ENCODE peak calls at places on chromosomes 12 and 14, in eight cellular contexts. O is testis, Q is uterus, D is adrenal gland, R is body of pancreas, C is transverse colon, A is prostate gland, Z is spleen. J is an unnamed sample.

GRCh38 chr12:14267724-14268123 is 97.8 kb upstream of the ATF7IP start:
- DNase-seq in A (no peak), Z (no peak), C (no peak), R (no peak), O (no peak), D (no peak), Q (no peak), J (no peak)

GRCh38 chr14:75450381-75451276 is 22.8 kb downstream of the JDP2 start:
- DNase-seq in Z (no peak), Q (peak; percentile 64), D (no peak), A (peak; percentile 84), R (peak; percentile 94), C (peak; percentile 78), O (no peak), J (peak; percentile 52)

GRCh38 chr14:101960225-101960624 is 4.1 kb upstream of the DYNC1H1 start:
- DNase-seq in O (no peak), R (no peak), A (no peak), Q (no peak), Z (peak; percentile 69), C (no peak), D (no peak), J (no peak)

GRCh38 chr14:106841701-106842100 is 1315.3 kb downstream of the TMEM121 start:
- DNase-seq in C (no peak), Z (no peak), D (peak; percentile 37), Q (no peak), O (no peak), R (no peak), A (no peak), J (no peak)

GRCh38 chr14:33709286-33709685 is 241.6 kb downstream of the EGLN3 start:
- DNase-seq in C (no peak), Q (no peak), R (no peak), A (no peak), D (no peak), Z (no peak), O (no peak), J (no peak)

GRCh38 chr12:64181504-64182291 is 40.4 kb downstream of the KICS2 start:
- DNase-seq in A (peak; percentile 67), R (peak; percentile 57), Z (no peak), Q (peak; percentile 45), D (peak; percentile 59), C (peak; percentile 51), O (peak; percentile 79), J (peak; percentile 45)

GRCh38 chr12:101414533-101415119 is 7.1 kb upstream of the ARL1 start:
- DNase-seq in O (peak; percentile 54), Z (no peak), Q (no peak), D (peak; percentile 43), R (peak; percentile 31), C (peak; percentile 19), A (peak; percentile 46), J (no peak)

GRCh38 chr14:50773632-50774541 is 57.1 kb downstream of the NIN start:
- DNase-seq in R (peak; percentile 73), C (peak; percentile 34), O (peak; percentile 62), Q (no peak), D (peak; percentile 26), A (peak; percentile 68), Z (no peak), J (no peak)

GRCh38 chr12:116955382-116956021 is 44.8 kb downstream of the FBXW8 start:
- DNase-seq in C (peak; percentile 34), A (peak; percentile 81), R (peak; percentile 63), Z (no peak), Q (no peak), O (no peak), D (no peak), J (no peak)

GRCh38 chr14:23573384-23573783 is 5.2 kb downstream of the JPH4 start:
- DNase-seq in D (no peak), Q (no peak), O (no peak), Z (peak; percentile 51), C (no peak), A (no peak), R (no peak), J (no peak)

GRCh38 chr12:128810182-128811127 is 13.3 kb downstream of the SLC15A4 start:
- DNase-seq in C (peak; percentile 65), Z (no peak), O (peak; percentile 73), A (no peak), D (no peak), Q (no peak), R (no peak), J (peak; percentile 65)

GRCh38 chr14:66758031-66758613 is 250.2 kb downstream of the GPHN start:
- DNase-seq in A (no peak), R (no peak), Z (no peak), C (no peak), Q (no peak), O (no peak), D (no peak), J (no peak)

GRCh38 chr14:63840981-63841380 is 11.8 kb upstream of the SYNE2 start:
- DNase-seq in A (no peak), D (no peak), R (no peak), Z (peak; percentile 77), Q (no peak), C (peak; percentile 45), O (peak; percentile 43), J (peak; percentile 42)

GRCh38 chr12:87848248-87848868 is 180.8 kb downstream of the C12orf50 start:
- DNase-seq in O (peak; percentile 24), R (no peak), C (no peak), D (peak; percentile 20), Z (no peak), A (peak; percentile 7), Q (no peak), J (no peak)

GRCh38 chr12:66044731-66045130 is 85.8 kb downstream of the LLPH start:
- DNase-seq in Z (no peak), Q (no peak), A (no peak), R (no peak), D (no peak), C (no peak), O (no peak), J (no peak)

GRCh38 chr12:28550757-28551381 is 360.6 kb downstream of the CCDC91 start:
- DNase-seq in Q (no peak), R (no peak), Z (no peak), A (no peak), O (no peak), C (no peak), D (no peak), J (no peak)

GRCh38 chr12:63917864-63918742 is 73.6 kb downstream of the SRGAP1 start:
- DNase-seq in D (peak; percentile 30), C (no peak), Z (no peak), A (no peak), O (no peak), R (no peak), Q (no peak), J (no peak)

GRCh38 chr12:14257303-14257733 is 108.2 kb upstream of the ATF7IP start:
- DNase-seq in O (no peak), C (no peak), Z (no peak), Q (no peak), A (no peak), D (no peak), R (no peak), J (peak; percentile 90)

GRCh38 chr12:132408626-132409494 is 79.5 kb upstream of the GALNT9 start:
- DNase-seq in Z (no peak), D (no peak), A (no peak), Q (no peak), O (no peak), R (no peak), C (no peak), J (no peak)

GRCh38 chr14:71725802-71726638 is 206.2 kb upstream of the RGS6 start:
- DNase-seq in A (no peak), Q (no peak), R (no peak), C (no peak), Z (no peak), D (no peak), O (no peak), J (no peak)

GRCh38 chr14:26597136-26598080 is at the start of gene NOVA1:
- DNase-seq in O (peak; percentile 54), Z (peak; percentile 67), A (no peak), D (peak; percentile 30), Q (peak; percentile 37), R (peak; percentile 15), C (peak; percentile 13), J (peak; percentile 18)

GRCh38 chr12:1606021-1606622 is 11.7 kb upstream of the FBXL14 start:
- DNase-seq in R (peak; percentile 90), C (peak; percentile 92), Q (peak; percentile 87), A (peak; percentile 95), O (peak; percentile 86), D (peak; percentile 90), Z (peak; percentile 89), J (peak; percentile 88)
- H3K4me3 ChIP-seq in R (no peak overlapping the region), C (no peak overlapping the region), Q (peak overlapping the region; percentile 36), A (peak overlapping the region; percentile 17), O (peak overlapping the region; percentile 45), D (no peak overlapping the region), Z (peak overlapping the region; percentile 32), J (peak overlapping the region; percentile 57)

DNA sequence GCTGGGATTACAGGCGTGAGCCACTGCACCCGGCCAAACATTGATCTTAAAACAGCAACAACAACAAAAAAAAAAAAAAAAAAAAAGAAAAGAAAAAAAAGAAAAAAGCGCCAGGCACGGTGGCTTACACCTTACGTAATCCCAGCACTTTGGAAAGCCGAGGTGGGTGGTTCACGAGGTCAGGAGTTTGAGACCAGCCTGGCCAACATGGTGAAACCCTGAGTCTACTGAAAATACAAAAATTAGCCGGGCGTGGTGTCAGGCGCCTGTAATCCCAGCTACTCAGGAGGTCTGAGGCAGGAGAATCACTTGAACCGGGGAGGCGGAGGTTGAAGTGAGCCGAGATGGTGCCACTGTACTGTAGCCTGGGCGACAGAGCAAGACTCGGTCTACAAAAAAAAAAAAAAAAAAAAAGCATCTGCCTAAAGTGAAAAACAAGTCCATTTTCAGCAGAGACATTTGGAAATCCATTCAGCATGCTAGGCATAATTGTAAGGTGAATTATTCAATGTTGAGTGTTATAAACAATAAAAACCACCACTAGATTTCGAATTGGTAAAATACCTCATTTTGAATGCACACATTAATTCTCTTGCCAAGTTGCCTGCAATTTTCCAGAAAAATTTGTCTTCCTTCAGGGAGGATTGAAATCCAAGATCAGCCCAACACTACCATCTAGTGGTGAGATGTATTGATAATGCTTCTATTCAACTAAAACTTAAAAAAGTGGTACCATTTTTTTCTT is 8.0 kb upstream of the CERS5 start:
- DNase-seq in R (no peak), D (peak; percentile 48), A (peak; percentile 33), Q (no peak), C (no peak), Z (no peak), O (no peak), J (no peak)
- TF ChIP-seq POLR2A in R (no peak), D (no peak), A (no peak), Q (no peak), C (no peak), Z (no peak), O (no peak), J (no peak)

GRCh38 chr14:99645545-99646505 is 896 bp downstream of the HHIPL1 start:
- DNase-seq in D (no peak), R (no peak), Q (no peak), C (no peak), Z (no peak), O (no peak), A (no peak), J (no peak)
- H3K4me3 ChIP-seq in D (no peak overlapping the region), R (no peak overlapping the region), Q (peak overlapping the region; percentile 49), C (no peak overlapping the region), Z (peak overlapping the region; percentile 30), O (peak overlapping the region; percentile 53), A (peak overlapping the region; percentile 20), J (peak overlapping the region; percentile 68)

DNA sequence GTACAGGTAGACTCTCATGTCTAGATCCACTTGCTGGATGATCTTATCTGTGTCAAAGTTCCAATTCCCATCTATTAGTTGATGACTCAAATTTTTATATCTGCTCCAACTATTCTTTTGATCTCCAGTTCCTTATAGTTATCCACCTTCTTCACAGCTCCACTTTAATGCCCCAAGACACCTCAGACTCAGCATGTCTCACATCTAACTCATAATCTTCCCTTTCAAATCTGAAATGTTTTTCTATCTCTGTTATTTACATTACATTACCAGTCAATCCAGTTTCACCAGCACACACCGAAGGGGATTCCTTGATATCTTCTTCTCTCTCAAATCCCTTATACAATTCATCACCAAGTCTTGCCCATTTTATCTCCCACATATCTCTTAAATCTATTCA is 3.7 kb upstream of the METAP2 start:
- DNase-seq in O (no peak), D (no peak), A (peak; percentile 10), R (no peak), Z (no peak), C (no peak), Q (no peak), J (no peak)
- TF ChIP-seq POLR2A in O (no peak), D (no peak), A (no peak), R (no peak), Z (no peak), C (no peak), Q (no peak), J (no peak)

J was measured in heart left ventricle.